ENCODE peak calls at places on chromosomes 7 and 10, in seven cellular contexts. D is upper lobe of right lung, I is ascending aorta, O is Peyer's patch, L is fibroblast of lung, S is transverse colon, H is neural progenitor cell. W is an unnamed sample.

GRCh38 chr10:59991117-59991516 is 84.8 kb upstream of the CCDC6 start:
- DNase-seq in D (no peak), I (no peak), O (no peak), L (no peak), S (no peak), H (no peak), W (no peak)

GRCh38 chr7:69781412-69781846 is 183.2 kb downstream of the AUTS2 start:
- DNase-seq in D (no peak), I (no peak), O (no peak), L (peak; percentile 78), S (no peak), H (no peak), W (no peak)

GRCh38 chr10:13885238-13885990 is 298.6 kb downstream of the PRPF18 start:
- DNase-seq in D (no peak), I (no peak), O (no peak), L (no peak), S (no peak), H (no peak), W (no peak)

GRCh38 chr7:83655951-83656556 is 7.1 kb upstream of the SEMA3E start:
- DNase-seq in D (no peak), I (no peak), O (no peak), L (peak; percentile 52), S (peak; percentile 16), H (peak; percentile 54), W (peak; percentile 41)

GRCh38 chr7:4282434-4283223 is 399.5 kb upstream of the FOXK1 start:
- DNase-seq in D (peak; percentile 43), I (no peak), O (no peak), L (peak; percentile 67), S (no peak), H (no peak), W (peak; percentile 1)

GRCh38 chr10:5618042-5618441 is 48.4 kb downstream of the ASB13 start:
- DNase-seq in D (no peak), I (no peak), O (no peak), L (no peak), S (no peak), H (no peak), W (no peak)

GRCh38 chr10:114479307-114479706 is 75.0 kb upstream of the AFAP1L2 start:
- DNase-seq in D (no peak), I (no peak), O (no peak), L (peak; percentile 16), S (no peak), H (no peak), W (no peak)

GRCh38 chr10:76010703-76011102 is 579.3 kb downstream of the LRMDA start:
- DNase-seq in D (no peak), I (no peak), O (no peak), L (peak; percentile 20), S (no peak), H (peak; percentile 56), W (no peak)

GRCh38 chr7:20236790-20237189 is 19.6 kb upstream of the MACC1 start:
- DNase-seq in D (no peak), I (no peak), O (no peak), L (peak; percentile 82), S (no peak), H (no peak), W (no peak)

GRCh38 chr7:76296743-76297740 is 5.4 kb upstream of the HSPB1 start:
- DNase-seq in D (peak; percentile 83), I (peak; percentile 46), O (no peak), L (peak; percentile 89), S (peak; percentile 90), H (no peak), W (peak; percentile 84)

GRCh38 chr10:89505606-89506005 is 29.8 kb downstream of the SLC16A12 start:
- DNase-seq in D (no peak), I (no peak), O (no peak), L (no peak), S (no peak), H (no peak), W (no peak)

GRCh38 chr10:129952771-129953489 is 11.1 kb downstream of the EBF3 start:
- DNase-seq in D (no peak), I (no peak), O (no peak), L (no peak), S (no peak), H (peak; percentile 59), W (no peak)

GRCh38 chr7:141258559-141258958 is 184.7 kb downstream of the TMEM178B start:
- DNase-seq in D (no peak), I (no peak), O (no peak), L (no peak), S (no peak), H (no peak), W (no peak)

GRCh38 chr10:110777017-110777416 is 94.7 kb upstream of the PDCD4 start:
- DNase-seq in D (no peak), I (no peak), O (no peak), L (no peak), S (no peak), H (no peak), W (no peak)

GRCh38 chr7:155090647-155091046 is 20.5 kb downstream of the HTR5A start:
- DNase-seq in D (no peak), I (no peak), O (no peak), L (no peak), S (no peak), H (no peak), W (no peak)

GRCh38 chr10:80468002-80468401 is 13.9 kb downstream of the TSPAN14 start:
- DNase-seq in D (peak; percentile 85), I (peak; percentile 65), O (peak; percentile 85), L (no peak), S (peak; percentile 72), H (peak; percentile 88), W (no peak)

GRCh38 chr10:97179731-97180366 is 5.9 kb downstream of the SLIT1 start:
- DNase-seq in D (peak; percentile 60), I (no peak), O (no peak), L (no peak), S (no peak), H (peak; percentile 94), W (no peak)

GRCh38 chr7:113094517-113095249 is 8.1 kb upstream of the GPR85 start:
- DNase-seq in D (no peak), I (no peak), O (no peak), L (no peak), S (no peak), H (no peak), W (no peak)

DNA sequence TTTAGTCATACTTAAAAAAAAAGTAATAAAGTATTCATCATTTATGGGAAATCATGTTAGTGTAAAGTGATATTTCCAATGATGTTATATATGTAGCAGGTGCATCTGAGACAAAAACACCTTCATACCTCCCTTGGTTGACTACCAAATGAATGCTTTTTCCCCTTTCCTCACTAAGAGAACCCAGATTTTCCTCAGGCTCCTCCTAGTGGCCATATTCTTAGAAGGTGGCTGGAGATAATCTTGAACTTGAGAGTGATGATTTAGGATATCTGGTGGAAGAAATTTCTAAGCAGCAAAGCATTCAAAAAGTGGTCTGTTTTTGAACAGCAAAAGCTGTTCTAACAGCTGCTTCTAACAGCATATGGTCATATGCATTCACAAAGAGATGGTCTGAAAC is 16.8 kb upstream of the DNAH11 start:
- DNase-seq in D (no peak), I (no peak), O (no peak), L (no peak), S (no peak), H (no peak), W (no peak)
- TF ChIP-seq CTCF in D (peak; percentile 47), I (peak; percentile 14), O (peak; percentile 6), L (peak; percentile 60), S (peak; percentile 20), H (peak; percentile 19), W (peak; percentile 72)

GRCh38 chr10:46293832-46294640 is 7.2 kb downstream of the ANTXRL start:
- DNase-seq in D (peak; percentile 63), I (no peak), O (no peak), L (no peak), S (peak; percentile 15), H (no peak), W (no peak)
- TF ChIP-seq CTCF in D (no peak), I (no peak), O (no peak), L (no peak), S (no peak), H (no peak), W (no peak)

GRCh38 chr7:148107741-148108140 is 482.8 kb upstream of the C7orf33 start:
- DNase-seq in D (no peak), I (no peak), O (no peak), L (no peak), S (no peak), H (no peak), W (no peak)

GRCh38 chr7:148108381-148108780 is 482.2 kb upstream of the C7orf33 start:
- DNase-seq in D (no peak), I (no peak), O (no peak), L (no peak), S (no peak), H (no peak), W (no peak)

GRCh38 chr7:148114807-148115206 is 475.8 kb upstream of the C7orf33 start:
- DNase-seq in D (no peak), I (no peak), O (no peak), L (no peak), S (no peak), H (no peak), W (no peak)

GRCh38 chr7:148105853-148106252 is 484.7 kb upstream of the C7orf33 start:
- DNase-seq in D (no peak), I (no peak), O (no peak), L (no peak), S (no peak), H (no peak), W (no peak)

DNA sequence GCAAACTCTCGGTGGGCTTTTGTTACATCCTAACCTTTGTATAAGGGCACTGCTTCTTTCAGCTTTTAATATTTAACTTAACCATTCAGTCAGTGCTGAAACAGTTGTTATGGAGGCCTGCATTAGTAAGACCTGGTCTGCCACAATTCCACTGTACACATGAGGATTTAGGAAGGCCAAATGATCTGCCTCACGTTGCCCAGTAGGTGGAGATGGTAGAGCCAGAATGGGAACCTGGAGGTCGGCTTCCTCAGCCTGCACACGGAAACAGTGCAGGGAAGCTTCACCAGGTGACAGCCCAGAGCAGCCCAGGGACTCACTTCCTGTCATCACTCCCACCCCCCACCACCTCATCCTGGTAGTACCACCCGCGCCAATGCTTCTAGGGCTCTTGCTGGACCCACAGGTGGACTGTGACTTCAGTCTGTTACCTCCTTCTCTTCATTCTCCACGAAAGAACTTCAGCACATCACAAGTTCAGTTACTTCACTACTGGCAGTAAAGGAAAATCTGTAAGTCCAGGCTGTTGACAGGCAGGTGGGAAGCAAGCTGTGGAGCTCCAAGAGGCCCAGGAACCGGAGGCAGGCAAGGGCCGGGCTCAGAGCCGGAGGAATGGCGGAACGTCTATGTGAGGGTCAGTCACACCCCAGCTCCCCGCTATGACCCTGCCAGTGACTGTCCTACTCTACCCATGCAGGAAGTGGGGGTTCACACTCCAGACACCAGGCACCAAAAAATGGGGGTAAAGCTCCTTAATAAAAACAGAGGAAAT is 480.3 kb upstream of the C7orf33 start:
- DNase-seq in D (no peak), I (no peak), O (no peak), L (no peak), S (no peak), H (peak; percentile 17), W (no peak)
- TF ChIP-seq CTCF in D (peak; percentile 14), I (no peak), O (no peak), L (no peak), S (peak; percentile 33), H (peak; percentile 21), W (no peak)

DNA sequence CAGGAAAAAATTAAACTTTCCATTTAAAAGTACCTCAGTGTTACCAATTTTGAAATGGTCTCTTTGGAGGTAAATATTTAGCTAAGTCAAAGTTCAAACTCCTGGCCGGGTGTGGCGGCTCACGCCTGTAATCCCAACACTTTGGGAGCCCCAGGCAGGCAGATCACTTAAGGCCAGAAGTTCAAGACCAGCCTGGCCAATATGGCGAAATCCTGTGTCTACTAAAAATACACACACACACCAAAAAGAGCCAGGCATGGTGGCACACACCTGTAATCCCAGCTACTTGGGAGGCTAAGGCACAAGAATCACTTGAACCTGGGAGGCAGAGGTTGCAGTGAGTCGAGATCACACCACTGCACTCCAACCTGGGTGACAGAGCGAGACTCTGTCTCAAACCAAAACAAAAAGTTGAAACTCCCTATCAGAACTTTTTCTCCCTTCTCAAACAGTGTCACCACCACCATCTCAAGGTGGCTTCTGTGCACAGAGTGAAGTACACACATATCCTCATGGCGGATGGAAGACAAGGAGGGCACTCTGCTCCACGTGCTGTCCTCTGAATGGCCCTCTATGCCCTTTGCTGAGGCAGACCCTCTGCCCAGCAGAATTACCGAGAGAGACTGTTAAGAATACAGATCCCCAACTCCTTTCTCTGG is 11.7 kb upstream of the PIK3CG start:
- DNase-seq in D (no peak), I (no peak), O (no peak), L (no peak), S (no peak), H (no peak), W (no peak)
- TF ChIP-seq CTCF in D (no peak), I (no peak), O (no peak), L (no peak), S (no peak), H (no peak), W (no peak)

W was measured in HFFc6.